ENCODE peak calls at places on chromosomes 5 and 9, in six cellular contexts. One of them, this sample, is unnamed.

GRCh38 chr9:4167040-4167671 is 132.7 kb downstream of the GLIS3 start:
- DNase-seq in endothelial cell of umbilical vein: no peak
- DNase-seq in A549: no peak
- DNase-seq in K562: no peak
- DNase-seq in GM12878: no peak
- DNase-seq in HepG2: no peak
- DNase-seq in this sample: no peak

GRCh38 chr9:127767909-127768331 is 10.5 kb downstream of the SH2D3C start:
- DNase-seq in K562: no peak
- DNase-seq in endothelial cell of umbilical vein: peak
- DNase-seq in A549: no peak
- DNase-seq in GM12878: no peak
- DNase-seq in HepG2: no peak
- DNase-seq in this sample: no peak

GRCh38 chr5:159799701-159800100 is 116.6 kb upstream of the ADRA1B start:
- DNase-seq in endothelial cell of umbilical vein: no peak
- DNase-seq in K562: no peak
- DNase-seq in A549: no peak
- DNase-seq in GM12878: no peak
- DNase-seq in HepG2: no peak
- DNase-seq in this sample: no peak

GRCh38 chr5:128303593-128303992 is 220.0 kb downstream of the SLC12A2 start:
- DNase-seq in HepG2: no peak
- DNase-seq in GM12878: no peak
- DNase-seq in K562: no peak
- DNase-seq in endothelial cell of umbilical vein: no peak
- DNase-seq in A549: no peak
- DNase-seq in this sample: no peak

GRCh38 chr5:154857091-154857533 is 1.3 kb upstream of the CNOT8 start:
- DNase-seq in HepG2: no peak
- DNase-seq in A549: peak
- DNase-seq in endothelial cell of umbilical vein: no peak
- DNase-seq in K562: no peak
- DNase-seq in GM12878: no peak
- DNase-seq in this sample: no peak

GRCh38 chr5:55899344-55899743 is 48.2 kb downstream of the IL31RA start:
- DNase-seq in endothelial cell of umbilical vein: no peak
- DNase-seq in A549: no peak
- DNase-seq in GM12878: no peak
- DNase-seq in HepG2: no peak
- DNase-seq in K562: no peak
- DNase-seq in this sample: no peak

GRCh38 chr5:96930058-96930457 is 5.8 kb upstream of the LNPEP start:
- DNase-seq in GM12878: no peak
- DNase-seq in K562: no peak
- DNase-seq in HepG2: no peak
- DNase-seq in A549: no peak
- DNase-seq in endothelial cell of umbilical vein: no peak
- DNase-seq in this sample: no peak

GRCh38 chr9:128002959-128003358 is 22.2 kb upstream of the EEIG1 start:
- DNase-seq in K562: no peak
- DNase-seq in endothelial cell of umbilical vein: no peak
- DNase-seq in HepG2: no peak
- DNase-seq in GM12878: no peak
- DNase-seq in A549: no peak
- DNase-seq in this sample: no peak

GRCh38 chr9:35526087-35526801 is 36.3 kb downstream of the RUSC2 start:
- DNase-seq in GM12878: no peak
- DNase-seq in endothelial cell of umbilical vein: peak
- DNase-seq in A549: no peak
- DNase-seq in K562: no peak
- DNase-seq in HepG2: no peak
- DNase-seq in this sample: peak

GRCh38 chr5:133508845-133509741 is 103.2 kb downstream of the FSTL4 start:
- DNase-seq in GM12878: no peak
- DNase-seq in HepG2: no peak
- DNase-seq in K562: no peak
- DNase-seq in endothelial cell of umbilical vein: no peak
- DNase-seq in A549: no peak
- DNase-seq in this sample: no peak

GRCh38 chr9:86488794-86489193 is 134.6 kb upstream of the TUT7 start:
- DNase-seq in A549: no peak
- DNase-seq in K562: no peak
- DNase-seq in HepG2: peak
- DNase-seq in endothelial cell of umbilical vein: no peak
- DNase-seq in GM12878: no peak
- DNase-seq in this sample: no peak

GRCh38 chr5:1800470-1801060 is 642 bp upstream of the NDUFS6 start:
- DNase-seq in A549: peak
- DNase-seq in HepG2: peak
- DNase-seq in GM12878: no peak
- DNase-seq in endothelial cell of umbilical vein: peak
- DNase-seq in K562: no peak
- DNase-seq in this sample: peak

GRCh38 chr5:1797855-1798254 is 1.8 kb downstream of the MRPL36 start:
- DNase-seq in endothelial cell of umbilical vein: no peak
- DNase-seq in GM12878: no peak
- DNase-seq in HepG2: no peak
- DNase-seq in A549: no peak
- DNase-seq in K562: no peak
- DNase-seq in this sample: peak

GRCh38 chr5:1799602-1800469 is at the start of gene MRPL36:
- DNase-seq in HepG2: peak
- DNase-seq in K562: peak
- DNase-seq in GM12878: no peak
- DNase-seq in endothelial cell of umbilical vein: peak
- DNase-seq in A549: peak
- DNase-seq in this sample: peak

GRCh38 chr5:1797109-1797800 is 2.4 kb downstream of the MRPL36 start:
- DNase-seq in A549: no peak
- DNase-seq in HepG2: no peak
- DNase-seq in K562: no peak
- DNase-seq in GM12878: no peak
- DNase-seq in endothelial cell of umbilical vein: no peak
- DNase-seq in this sample: no peak

DNA sequence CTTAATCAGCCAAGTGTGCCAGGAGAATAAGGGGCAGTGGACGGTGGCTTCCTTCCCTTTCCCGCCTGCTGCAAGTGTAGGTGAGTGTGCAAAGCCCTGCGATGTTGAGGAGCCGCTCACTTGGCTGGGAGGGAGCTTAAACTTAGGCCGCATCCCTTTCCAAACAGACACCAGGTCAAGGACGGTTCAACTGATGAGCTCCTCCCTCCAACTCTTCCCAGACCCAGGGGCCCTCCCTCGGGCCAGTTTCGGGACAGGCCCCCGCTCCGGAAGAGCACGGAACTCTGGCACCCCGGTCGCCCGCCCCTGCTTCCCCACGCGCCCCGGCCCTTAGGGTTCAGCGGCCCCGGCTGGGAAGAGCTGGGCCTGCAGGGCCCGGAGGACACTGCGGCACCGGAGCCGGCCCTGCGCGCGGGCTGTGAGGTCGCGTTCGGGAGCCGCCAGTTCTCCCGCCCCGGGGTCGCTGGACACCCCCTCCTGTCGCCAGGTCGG is 481 bp downstream of the MRPL36 start:
- DNase-seq in A549: peak
- DNase-seq in endothelial cell of umbilical vein: peak
- DNase-seq in K562: no peak
- DNase-seq in HepG2: peak
- DNase-seq in GM12878: no peak
- DNase-seq in this sample: peak
- TF ChIP-seq MAX in A549: no peak
- TF ChIP-seq MAX in endothelial cell of umbilical vein: no peak
- TF ChIP-seq MAX in K562: no peak
- TF ChIP-seq MAX in HepG2: no peak
- TF ChIP-seq MAX in GM12878: no peak
- TF ChIP-seq MAX in this sample: no peak

GRCh38 chr5:174581483-174581882 is 142.9 kb upstream of the MSX2 start:
- DNase-seq in A549: peak
- DNase-seq in GM12878: no peak
- DNase-seq in endothelial cell of umbilical vein: no peak
- DNase-seq in K562: no peak
- DNase-seq in HepG2: peak
- DNase-seq in this sample: peak
- TF ChIP-seq MYC in A549: no peak
- TF ChIP-seq MYC in GM12878: no peak
- TF ChIP-seq MYC in endothelial cell of umbilical vein: no peak
- TF ChIP-seq MYC in K562: no peak
- TF ChIP-seq MYC in HepG2: no peak
- TF ChIP-seq MYC in this sample: no peak

GRCh38 chr9:104093647-104094533 is at the start of gene SMC2:
- DNase-seq in endothelial cell of umbilical vein: peak
- DNase-seq in K562: peak
- DNase-seq in GM12878: peak
- DNase-seq in HepG2: peak
- DNase-seq in A549: peak
- DNase-seq in this sample: peak
- TF ChIP-seq POLR2A in endothelial cell of umbilical vein: peak
- TF ChIP-seq POLR2A in K562: peak
- TF ChIP-seq POLR2A in GM12878: peak
- TF ChIP-seq POLR2A in HepG2: peak
- TF ChIP-seq POLR2A in A549: peak
- TF ChIP-seq POLR2A in this sample: peak

DNA sequence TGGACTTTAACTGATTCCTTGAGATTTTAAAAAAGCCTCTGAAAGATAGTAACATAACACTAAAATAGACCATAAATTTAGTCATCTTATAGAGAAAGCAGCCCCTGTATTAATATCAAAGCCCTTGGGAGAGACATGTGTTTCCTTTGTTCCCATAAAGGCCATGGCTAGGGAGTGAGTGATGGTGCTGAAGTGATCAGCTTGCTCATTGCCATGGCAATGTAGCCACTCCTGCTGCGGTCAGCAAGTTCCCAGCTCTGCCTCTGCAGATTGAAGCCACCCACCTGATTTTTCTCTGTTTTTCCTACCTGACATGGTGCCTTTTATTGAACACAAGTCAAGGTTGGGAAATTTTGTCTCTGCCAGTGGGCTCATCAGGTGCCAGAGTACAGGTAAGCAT is 296.2 kb upstream of the NMUR2 start:
- DNase-seq in GM12878: no peak
- DNase-seq in endothelial cell of umbilical vein: no peak
- DNase-seq in A549: no peak
- DNase-seq in HepG2: no peak
- DNase-seq in K562: no peak
- DNase-seq in this sample: no peak
- TF ChIP-seq MAX in GM12878: no peak
- TF ChIP-seq MAX in endothelial cell of umbilical vein: no peak
- TF ChIP-seq MAX in A549: no peak
- TF ChIP-seq MAX in HepG2: no peak
- TF ChIP-seq MAX in K562: no peak
- TF ChIP-seq MAX in this sample: no peak

GRCh38 chr9:27545471-27545870 is 15.9 kb upstream of the MOB3B start:
- DNase-seq in GM12878: no peak
- DNase-seq in K562: no peak
- DNase-seq in HepG2: no peak
- DNase-seq in A549: no peak
- DNase-seq in endothelial cell of umbilical vein: no peak
- DNase-seq in this sample: no peak

GRCh38 chr9:27549196-27549737 is 19.7 kb upstream of the MOB3B start:
- DNase-seq in A549: no peak
- DNase-seq in endothelial cell of umbilical vein: no peak
- DNase-seq in HepG2: no peak
- DNase-seq in GM12878: no peak
- DNase-seq in K562: no peak
- DNase-seq in this sample: no peak

GRCh38 chr9:27542519-27542918 is 12.9 kb upstream of the MOB3B start:
- DNase-seq in GM12878: no peak
- DNase-seq in endothelial cell of umbilical vein: no peak
- DNase-seq in HepG2: no peak
- DNase-seq in A549: no peak
- DNase-seq in K562: no peak
- DNase-seq in this sample: no peak

DNA sequence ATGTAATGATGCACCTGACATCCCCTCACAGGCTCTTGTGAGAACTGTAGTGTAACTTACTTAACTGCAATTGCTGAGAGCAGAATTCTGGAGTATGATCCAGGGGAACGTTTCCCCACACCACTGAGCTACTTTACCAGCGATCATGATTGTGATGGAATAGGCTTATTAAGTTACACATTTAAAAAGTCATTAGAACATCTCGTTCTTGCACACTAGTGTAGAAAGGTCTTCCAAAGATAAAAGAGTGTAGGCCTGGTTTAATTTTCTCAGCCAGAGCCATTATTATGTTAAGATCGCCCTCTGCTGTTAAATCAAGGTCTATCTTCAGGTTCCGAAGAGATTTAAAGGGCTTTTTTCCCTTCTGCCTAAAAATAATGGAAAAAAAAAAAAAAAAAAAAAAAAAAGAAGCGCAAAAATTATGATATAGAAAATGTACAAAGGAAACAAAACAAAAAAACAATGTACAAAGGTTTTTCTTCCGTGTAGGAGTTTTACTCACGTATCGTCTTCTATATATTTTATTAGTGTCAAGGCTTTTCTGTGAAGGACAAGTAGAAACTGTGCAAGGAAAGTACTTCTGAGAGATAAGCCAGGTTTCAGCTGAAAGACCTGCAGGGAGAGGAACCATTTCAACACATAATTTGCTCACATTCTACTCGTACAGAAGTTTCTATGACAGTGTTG is 18.6 kb upstream of the MOB3B start:
- DNase-seq in endothelial cell of umbilical vein: peak
- DNase-seq in K562: no peak
- DNase-seq in A549: no peak
- DNase-seq in HepG2: no peak
- DNase-seq in GM12878: no peak
- DNase-seq in this sample: peak
- TF ChIP-seq MYC in endothelial cell of umbilical vein: no peak
- TF ChIP-seq MYC in K562: no peak
- TF ChIP-seq MYC in A549: no peak
- TF ChIP-seq MYC in HepG2: no peak
- TF ChIP-seq MYC in GM12878: no peak
- TF ChIP-seq MYC in this sample: no peak

DNA sequence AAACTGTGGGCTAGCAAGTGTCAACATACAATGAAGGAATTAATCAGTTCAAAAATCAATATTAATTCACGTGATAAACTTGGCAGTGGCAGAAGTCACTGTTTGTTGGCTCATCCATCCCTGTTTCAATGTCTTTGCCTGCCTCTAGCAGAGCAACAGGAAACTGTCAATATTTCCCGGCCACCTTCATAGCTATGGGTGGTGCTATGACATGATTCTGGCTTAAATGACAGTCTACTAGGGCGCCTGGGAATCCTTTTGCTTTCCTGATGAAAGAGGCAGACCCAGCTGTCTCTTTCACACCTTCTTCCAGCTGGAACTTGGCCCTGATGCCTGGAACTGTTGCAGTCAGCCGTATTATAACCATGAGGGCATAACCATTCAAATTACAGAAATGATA is 72.1 kb upstream of the DNAH5 start:
- DNase-seq in GM12878: no peak
- DNase-seq in HepG2: no peak
- DNase-seq in K562: no peak
- DNase-seq in A549: no peak
- DNase-seq in endothelial cell of umbilical vein: no peak
- DNase-seq in this sample: no peak
- TF ChIP-seq POLR2A in GM12878: no peak
- TF ChIP-seq POLR2A in HepG2: no peak
- TF ChIP-seq POLR2A in K562: no peak
- TF ChIP-seq POLR2A in A549: no peak
- TF ChIP-seq POLR2A in endothelial cell of umbilical vein: no peak
- TF ChIP-seq POLR2A in this sample: no peak

This sample was measured in NB4.